ENCODE peak calls at places on chromosomes 12 and 14, in six cellular contexts. L is hepatocyte, N is H9, U is OCI-LY7, A is HepG2, F is PC-3. Z is an unnamed sample. For H3K4me1, the result is how much of the 10 kb centered on the place peaks cover.

GRCh38 chr12:48197549-48197966 is 5.5 kb downstream of the OR10AD1 start:
- DNase-seq in L (peak), N (no peak), U (peak), A (no peak), F (peak), Z (no peak)

GRCh38 chr14:78356406-78356805 is 186.2 kb downstream of the NRXN3 start:
- DNase-seq in L (no peak), N (no peak), U (no peak), A (no peak), F (no peak), Z (no peak)

GRCh38 chr14:92595267-92595666 is 81.7 kb downstream of the RIN3 start:
- DNase-seq in L (no peak), N (no peak), U (no peak), A (no peak), F (no peak), Z (no peak)

GRCh38 chr12:61574339-61574738 is 685.9 kb upstream of the USP15 start:
- DNase-seq in L (no peak), N (no peak), U (no peak), A (no peak), F (no peak), Z (no peak)

GRCh38 chr14:22547309-22547947 is 41.6 kb downstream of the DAD1 start:
- DNase-seq in L (no peak), N (no peak), U (no peak), A (no peak), F (no peak), Z (peak)

GRCh38 chr12:53289891-53290290 is 5.5 kb upstream of the PFDN5 start:
- DNase-seq in L (no peak), N (no peak), U (no peak), A (no peak), F (peak), Z (peak)

GRCh38 chr12:45586486-45586885 is 143.0 kb upstream of the ARID2 start:
- DNase-seq in L (no peak), N (no peak), U (no peak), A (no peak), F (no peak), Z (no peak)

GRCh38 chr12:82326905-82327503 is 31.2 kb downstream of the CCDC59 start:
- DNase-seq in L (peak), N (no peak), U (peak), A (peak), F (peak), Z (no peak)

GRCh38 chr12:132216354-132216987 is 72.2 kb downstream of the NOC4L start:
- DNase-seq in L (no peak), N (no peak), U (no peak), A (no peak), F (no peak), Z (no peak)

GRCh38 chr14:60327447-60328331 is 78.7 kb downstream of the PPM1A start:
- DNase-seq in L (peak), N (peak), U (peak), A (no peak), F (peak), Z (peak)

GRCh38 chr12:124865728-124866127 is 2.1 kb upstream of the SCARB1 start:
- DNase-seq in L (no peak), N (no peak), U (no peak), A (no peak), F (no peak), Z (no peak)

GRCh38 chr14:83702619-83703018 is 1827.3 kb upstream of the FLRT2 start:
- DNase-seq in L (no peak), N (no peak), U (no peak), A (no peak), F (no peak), Z (no peak)

GRCh38 chr12:78645956-78646355 is 218.6 kb upstream of the SYT1 start:
- DNase-seq in L (no peak), N (no peak), U (no peak), A (peak), F (no peak), Z (no peak)

GRCh38 chr12:113276306-113276705 is 55.0 kb downstream of the TPCN1 start:
- DNase-seq in L (no peak), N (no peak), U (no peak), A (no peak), F (no peak), Z (no peak)

GRCh38 chr12:26711072-26711471 is 121.9 kb downstream of the ITPR2 start:
- DNase-seq in L (peak), N (no peak), U (no peak), A (no peak), F (no peak), Z (no peak)

GRCh38 chr12:110566993-110567392 is 16.1 kb downstream of the PPTC7 start:
- DNase-seq in L (no peak), N (no peak), U (no peak), A (no peak), F (no peak), Z (no peak)

GRCh38 chr12:27523305-27523641 is 733 bp upstream of the PPFIBP1 start:
- DNase-seq in L (no peak), N (no peak), U (no peak), A (no peak), F (peak), Z (no peak)

GRCh38 chr12:47590771-47591368 is 115.0 kb downstream of the RPAP3 start:
- DNase-seq in L (peak), N (no peak), U (no peak), A (no peak), F (no peak), Z (no peak)

GRCh38 chr14:92049781-92050180 is 9.9 kb upstream of the TRIP11 start:
- DNase-seq in L (no peak), N (no peak), U (no peak), A (no peak), F (no peak), Z (peak)

GRCh38 chr12:6925543-6926279 is 2.0 kb upstream of the ATN1 start:
- DNase-seq in L (peak), N (peak), U (no peak), A (no peak), F (peak), Z (peak)

GRCh38 chr14:41374092-41374491 is 232.6 kb upstream of the LRFN5 start:
- DNase-seq in L (no peak), N (no peak), U (no peak), A (no peak), F (no peak), Z (no peak)

GRCh38 chr14:76654573-76654955 is 106.7 kb upstream of the VASH1 start:
- DNase-seq in L (no peak), N (peak), U (no peak), A (no peak), F (no peak), Z (no peak)

GRCh38 chr14:26290007-26290530 is 307.8 kb downstream of the NOVA1 start:
- DNase-seq in L (no peak), N (no peak), U (no peak), A (no peak), F (peak), Z (no peak)

GRCh38 chr12:25723921-25724491 is 170.9 kb upstream of the LMNTD1 start:
- DNase-seq in L (no peak), N (no peak), U (no peak), A (no peak), F (peak), Z (peak)

GRCh38 chr14:22433059-22433458 is 156.0 kb downstream of the DAD1 start:
- DNase-seq in L (no peak), N (no peak), U (peak), A (no peak), F (no peak), Z (no peak)

GRCh38 chr14:71115306-71115705 is 208.0 kb downstream of the PCNX1 start:
- DNase-seq in L (no peak), N (no peak), U (no peak), A (no peak), F (no peak), Z (no peak)
- H3K4me2 ChIP-seq in L (no peak), N (no peak), U (peak), A (no peak), F (no peak), Z (no peak)

GRCh38 chr14:104184506-104184905 is 46.1 kb downstream of the KIF26A start:
- DNase-seq in L (no peak), N (peak), U (no peak), A (no peak), F (no peak), Z (no peak)
- H3K4me1 ChIP-seq in L (under half), N (under half), U (under half), A (under half), F (under half), Z (under half)

GRCh38 chr12:58310828-58311273 is 369.5 kb downstream of the ATP23 start:
- DNase-seq in L (peak), N (no peak), U (no peak), A (peak), F (peak), Z (peak)

GRCh38 chr12:58314610-58315009 is 373.2 kb downstream of the ATP23 start:
- DNase-seq in L (no peak), N (no peak), U (no peak), A (no peak), F (no peak), Z (peak)

GRCh38 chr12:58309806-58310205 is 368.4 kb downstream of the ATP23 start:
- DNase-seq in L (no peak), N (no peak), U (no peak), A (no peak), F (peak), Z (no peak)

GRCh38 chr12:58310368-58310767 is 369.0 kb downstream of the ATP23 start:
- DNase-seq in L (peak), N (no peak), U (no peak), A (no peak), F (peak), Z (no peak)

GRCh38 chr12:58313091-58313855 is 371.9 kb downstream of the ATP23 start:
- DNase-seq in L (no peak), N (no peak), U (no peak), A (no peak), F (peak), Z (peak)
- TF ChIP-seq CTCF in L (no peak), N (no peak), U (no peak), A (no peak), F (no peak), Z (no peak)

GRCh38 chr14:103095210-103095778 is 769 bp downstream of the EXOC3L4 start:
- DNase-seq in L (no peak), N (no peak), U (no peak), A (no peak), F (no peak), Z (no peak)
- H3K4me2 ChIP-seq in L (peak), N (no peak), U (no peak), A (peak), F (no peak), Z (no peak)

DNA sequence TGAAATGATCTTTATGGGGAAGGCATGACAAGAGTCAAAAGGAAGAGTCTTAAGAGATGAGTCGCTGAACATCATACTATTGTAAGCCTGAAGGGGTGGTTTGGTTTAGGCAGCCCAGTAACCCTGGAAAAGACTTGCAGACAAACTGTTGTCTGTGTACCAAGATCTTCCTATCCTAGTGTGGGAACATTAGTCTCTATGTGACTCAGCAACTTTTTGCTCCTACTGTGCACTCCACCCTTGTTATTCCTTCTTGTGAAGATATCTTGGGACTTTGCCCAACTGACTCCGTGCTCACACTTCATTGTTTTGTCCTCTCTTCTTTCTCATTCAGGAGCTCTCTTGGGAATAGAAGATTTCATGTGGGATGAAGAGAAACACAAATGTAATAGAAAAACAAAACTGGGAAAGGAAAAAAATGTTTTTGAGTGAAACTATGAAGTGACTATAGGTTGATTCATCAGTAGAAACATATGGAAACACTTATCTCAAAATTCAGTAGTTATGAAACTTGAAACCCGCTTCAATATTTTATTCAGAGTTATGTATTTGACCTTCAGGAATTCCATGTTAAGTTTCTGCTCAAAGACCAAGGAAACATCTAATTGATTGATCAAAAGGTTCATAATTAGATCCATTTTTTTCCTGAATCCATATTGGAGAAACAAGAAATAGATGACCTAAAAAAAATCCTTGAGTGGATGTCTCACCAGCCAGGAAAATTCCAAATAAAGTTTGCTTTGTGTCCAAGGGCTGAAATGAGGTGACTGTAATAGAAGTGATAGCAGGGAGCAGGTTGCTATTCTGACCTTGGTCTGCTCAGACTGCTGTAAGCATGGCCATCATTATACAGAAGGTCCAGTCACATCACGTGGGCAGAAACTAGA is 67.2 kb downstream of the BTG1 start:
- DNase-seq in L (peak), N (no peak), U (no peak), A (no peak), F (peak), Z (peak)
- H3K4me1 ChIP-seq in L (under half), N (under half), U (under half), A (under half), F (half or more), Z (half or more)

Z was measured in osteoblast.